ENCODE peak calls at places on chromosome 22, in nine cellular contexts. L is NCI-H748 treated with DMSO at 0.1 percent for 48 hours, P is HCT116, Y is AG20443, W is NCI-H1092 treated with DMSO at 0.1 percent for 48 hours, K is uterus, T is astrocyte, J is amygdala, X is glutamatergic neuron. S is an unnamed sample.

GRCh38 chr22:35622132-35622913 is 5.2 kb upstream of the MB start:
- DNase-seq in J (no peak), P (no peak), X (no peak), W (peak), Y (no peak), K (peak), L (no peak), T (no peak), S (peak)

GRCh38 chr22:46653596-46653995 is 33.4 kb downstream of the GRAMD4 start:
- DNase-seq in L (no peak), X (no peak), T (no peak), K (no peak), P (no peak), W (no peak), J (no peak), Y (no peak), S (no peak)

GRCh38 chr22:44179989-44180705 is 578 bp upstream of the PARVG start:
- DNase-seq in T (no peak), X (no peak), L (no peak), K (no peak), J (no peak), W (no peak), Y (no peak), P (no peak), S (no peak)

GRCh38 chr22:26883393-26883792 is 226.0 kb downstream of the MIAT start:
- DNase-seq in P (no peak), K (no peak), L (peak), J (no peak), W (peak), Y (no peak), X (no peak), T (no peak), S (no peak)

GRCh38 chr22:49294656-49295464 is 532.8 kb downstream of the BRD1 start:
- DNase-seq in K (no peak), L (no peak), X (no peak), J (no peak), P (no peak), Y (no peak), W (no peak), T (no peak), S (peak)

GRCh38 chr22:41106122-41106968 is 14.0 kb downstream of the EP300 start:
- DNase-seq in J (no peak), P (no peak), W (no peak), X (no peak), K (no peak), L (no peak), T (peak), Y (no peak), S (no peak)

GRCh38 chr22:48943567-48944432 is 883.9 kb downstream of the BRD1 start:
- DNase-seq in W (no peak), P (no peak), J (no peak), K (no peak), T (no peak), L (no peak), X (no peak), Y (peak), S (peak)

GRCh38 chr22:43996981-43997265 is 27.2 kb upstream of the PARVB start:
- DNase-seq in K (no peak), J (no peak), L (no peak), W (no peak), Y (no peak), P (no peak), X (no peak), T (no peak), S (no peak)

GRCh38 chr22:46446799-46447198 is 90.6 kb downstream of the CELSR1 start:
- DNase-seq in J (no peak), L (no peak), K (no peak), W (peak), Y (no peak), T (no peak), X (no peak), P (no peak), S (no peak)

GRCh38 chr22:17862646-17863181 is 88.4 kb upstream of the BID start:
- DNase-seq in J (no peak), X (no peak), K (no peak), L (no peak), P (no peak), W (no peak), T (peak), Y (no peak), S (no peak)

GRCh38 chr22:26322179-26322905 is 106.7 kb upstream of the ASPHD2 start:
- DNase-seq in Y (peak), W (no peak), J (no peak), T (peak), X (no peak), K (no peak), P (peak), L (no peak), S (no peak)

GRCh38 chr22:48700566-48701295 is 1126.9 kb downstream of the BRD1 start:
- DNase-seq in P (no peak), W (no peak), T (no peak), L (no peak), Y (no peak), X (no peak), J (no peak), K (no peak), S (peak)